ENCODE peak calls at places on chromosome 13, in four cellular contexts. E is NT2/D1, M is GM12878, S is H1. R is an unnamed sample.

GRCh38 chr13:25371608-25372274 is at the start of gene ATP8A2:
- DNase-seq in S (no peak), E (no peak), M (no peak), R (peak; percentile 28)

GRCh38 chr13:108257238-108257637 is 12.3 kb upstream of the TNFSF13B start:
- DNase-seq in E (no peak), S (no peak), M (no peak), R (no peak)

GRCh38 chr13:48769107-48769704 is 115.5 kb downstream of the CYSLTR2 start:
- DNase-seq in E (peak; percentile 72), S (peak; percentile 36), M (peak; percentile 68), R (peak; percentile 73)

GRCh38 chr13:41700790-41701310 is 243.5 kb downstream of the RGCC start:
- DNase-seq in E (no peak), M (no peak), S (no peak), R (no peak)

GRCh38 chr13:95956589-95957148 is 96.5 kb downstream of the UGGT2 start:
- DNase-seq in E (no peak), M (peak; percentile 21), S (no peak), R (no peak)

GRCh38 chr13:112182831-112183543 is 116.0 kb downstream of the SOX1 start:
- DNase-seq in E (no peak), S (no peak), M (no peak), R (no peak)

GRCh38 chr13:60689571-60689970 is 292.6 kb downstream of the TDRD3 start:
- DNase-seq in S (no peak), M (no peak), E (no peak), R (no peak)

GRCh38 chr13:96984061-96984508 is 10.2 kb downstream of the OXGR1 start:
- DNase-seq in E (no peak), S (no peak), M (peak; percentile 9), R (no peak)

GRCh38 chr13:43285891-43286602 is 262.7 kb downstream of the DNAJC15 start:
- DNase-seq in S (no peak), M (no peak), E (no peak), R (no peak)

GRCh38 chr13:41581884-41582547 is 124.7 kb downstream of the RGCC start:
- DNase-seq in S (no peak), E (no peak), M (no peak), R (no peak)

GRCh38 chr13:72457151-72457550 is 270.3 kb downstream of the MZT1 start:
- DNase-seq in M (no peak), E (no peak), S (no peak), R (no peak)

GRCh38 chr13:113433391-113433916 is 19.8 kb downstream of the ADPRHL1 start:
- DNase-seq in S (no peak), E (no peak), M (no peak), R (no peak)

GRCh38 chr13:40626977-40627376 is 39.5 kb downstream of the FOXO1 start:
- DNase-seq in M (no peak), E (no peak), S (no peak), R (no peak)

GRCh38 chr13:24107955-24108614 is 52.4 kb upstream of the SPATA13 start:
- DNase-seq in M (no peak), E (no peak), S (no peak), R (no peak)

GRCh38 chr13:47112205-47112896 is 215.5 kb upstream of the HTR2A start:
- DNase-seq in S (peak; percentile 56), M (no peak), E (peak; percentile 59), R (no peak)

GRCh38 chr13:48536851-48537250 is 4.0 kb upstream of the RCBTB2 start:
- DNase-seq in E (no peak), M (no peak), S (no peak), R (no peak)

GRCh38 chr13:111521030-111521429 is 200.6 kb downstream of the TEX29 start:
- DNase-seq in E (no peak), M (no peak), S (no peak), R (no peak)

GRCh38 chr13:48318714-48319457 is 15.3 kb downstream of the RB1 start:
- DNase-seq in M (no peak), S (no peak), E (no peak), R (no peak)

GRCh38 chr13:73440296-73440895 is 381.6 kb downstream of the KLF5 start:
- DNase-seq in M (no peak), S (no peak), E (no peak), R (no peak)

GRCh38 chr13:77599351-77599750 is 63.8 kb downstream of the SCEL start:
- DNase-seq in E (no peak), S (no peak), M (no peak), R (no peak)

GRCh38 chr13:40386586-40386985 is 279.9 kb downstream of the FOXO1 start:
- DNase-seq in S (no peak), E (no peak), M (no peak), R (no peak)

GRCh38 chr13:41465215-41465907 is 8.0 kb downstream of the RGCC start:
- DNase-seq in S (no peak), M (peak; percentile 88), E (no peak), R (no peak)

DNA sequence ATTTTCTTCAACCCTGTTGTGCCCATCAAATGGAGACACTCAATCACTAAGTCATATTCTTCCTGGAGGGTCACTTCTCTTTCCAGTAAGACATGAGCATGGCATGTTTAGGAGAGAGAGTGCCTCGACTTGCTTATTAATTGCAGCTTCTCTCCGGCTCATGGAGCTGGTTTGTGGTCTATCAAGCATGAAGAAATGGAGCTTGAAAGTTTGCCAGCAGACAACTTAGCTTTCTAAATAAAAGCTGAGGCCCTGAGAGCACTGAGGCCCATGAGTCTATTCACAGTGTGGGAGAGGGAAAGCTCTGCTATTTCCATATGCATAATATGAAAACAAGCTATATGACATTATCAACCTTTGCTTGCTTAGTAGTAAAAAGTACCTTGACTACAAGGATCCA is 378.5 kb downstream of the FGF9 start:
- DNase-seq in S (no peak), M (no peak), E (no peak), R (no peak)
- TF ChIP-seq SUZ12 in S (no peak), M (no peak), E (no peak), R (no peak)

GRCh38 chr13:31591834-31592233 is 147.5 kb upstream of the RXFP2 start:
- DNase-seq in E (no peak), M (no peak), S (no peak), R (no peak)

GRCh38 chr13:31587696-31588266 is 151.5 kb upstream of the RXFP2 start:
- DNase-seq in E (no peak), S (no peak), M (no peak), R (no peak)

GRCh38 chr13:31594056-31594455 is 145.3 kb upstream of the RXFP2 start:
- DNase-seq in M (no peak), S (no peak), E (no peak), R (no peak)

GRCh38 chr13:31588331-31588730 is 151.0 kb upstream of the RXFP2 start:
- DNase-seq in M (no peak), S (no peak), E (no peak), R (no peak)

DNA sequence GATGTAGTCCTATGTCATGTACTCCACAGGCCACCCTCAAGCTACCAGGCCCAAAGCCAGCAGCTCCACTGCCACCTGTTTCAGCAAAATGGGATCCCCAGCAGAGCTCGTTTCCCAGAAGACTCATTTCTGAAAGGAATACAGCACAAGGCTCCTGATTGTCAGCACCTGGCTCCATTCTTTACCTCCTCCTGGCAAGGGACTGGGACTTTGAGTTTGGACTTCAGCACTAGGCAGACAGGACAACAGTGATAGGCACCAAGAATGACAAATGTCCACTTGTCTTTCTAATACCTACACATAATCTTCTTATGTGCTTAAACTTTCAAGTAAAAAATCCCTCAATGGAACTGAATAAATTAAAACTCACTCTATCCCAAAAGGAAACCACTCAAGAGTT is 150.4 kb upstream of the RXFP2 start:
- DNase-seq in M (no peak), S (no peak), E (no peak), R (no peak)
- TF ChIP-seq SUZ12 in M (no peak), S (no peak), E (no peak), R (no peak)

GRCh38 chr13:110445722-110446569 is 115.6 kb downstream of the RAB20 start:
- DNase-seq in M (no peak), S (no peak), E (no peak), R (no peak)

GRCh38 chr13:110444226-110444653 is 117.3 kb downstream of the RAB20 start:
- DNase-seq in E (no peak), M (no peak), S (no peak), R (no peak)

GRCh38 chr13:110443633-110444225 is 117.8 kb downstream of the RAB20 start:
- DNase-seq in E (no peak), S (no peak), M (no peak), R (no peak)

GRCh38 chr13:110446570-110446880 is 115.0 kb downstream of the RAB20 start:
- DNase-seq in M (no peak), S (no peak), E (no peak), R (no peak)

DNA sequence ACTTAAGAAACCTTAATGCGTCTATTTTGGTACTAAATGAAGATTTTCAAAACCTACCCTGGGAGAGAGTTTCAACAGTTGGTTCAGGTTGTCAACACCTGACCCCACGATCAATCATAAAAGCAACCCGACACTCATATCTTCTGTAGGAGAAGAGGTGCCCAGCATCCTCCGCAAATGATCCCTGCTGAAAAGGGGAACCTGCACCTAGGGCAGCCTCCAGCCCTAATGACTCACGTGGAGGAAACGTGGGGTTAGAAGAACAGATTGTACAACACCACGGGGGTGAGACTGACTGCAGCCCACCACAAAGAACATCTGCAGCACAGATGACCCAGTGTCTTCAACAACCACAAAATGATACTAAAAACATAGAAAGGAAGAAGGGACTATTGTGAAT is 116.3 kb downstream of the RAB20 start:
- DNase-seq in M (no peak), S (no peak), E (no peak), R (no peak)
- TF ChIP-seq SUZ12 in M (no peak), S (no peak), E (no peak), R (no peak)

GRCh38 chr13:37168922-37169321 is 63.5 kb upstream of the CSNK1A1L start:
- DNase-seq in S (no peak), E (no peak), M (no peak), R (no peak)
- TF ChIP-seq SUZ12 in S (no peak), E (no peak), M (no peak), R (no peak)

DNA sequence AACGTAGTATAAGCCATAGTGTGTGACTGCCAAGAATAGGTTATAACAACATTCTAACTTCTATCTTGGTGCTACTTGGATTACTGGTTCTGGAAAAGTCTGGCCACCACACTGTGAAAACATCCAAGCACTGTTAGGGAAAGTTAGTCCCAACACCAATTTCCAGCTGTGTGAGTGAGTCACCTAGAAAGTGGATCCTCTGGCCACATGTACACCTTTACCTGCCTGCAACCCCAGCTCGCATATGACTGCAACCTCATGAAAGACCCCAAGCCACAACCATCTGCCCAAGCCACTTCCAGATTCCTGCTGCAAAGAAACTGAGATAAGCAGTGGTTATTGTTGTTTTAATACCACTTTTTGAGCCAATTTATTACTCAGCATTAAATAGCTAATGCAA is 404.5 kb downstream of the KCTD12 start:
- DNase-seq in S (no peak), E (no peak), M (no peak), R (no peak)
- TF ChIP-seq SUZ12 in S (no peak), E (no peak), M (no peak), R (no peak)

DNA sequence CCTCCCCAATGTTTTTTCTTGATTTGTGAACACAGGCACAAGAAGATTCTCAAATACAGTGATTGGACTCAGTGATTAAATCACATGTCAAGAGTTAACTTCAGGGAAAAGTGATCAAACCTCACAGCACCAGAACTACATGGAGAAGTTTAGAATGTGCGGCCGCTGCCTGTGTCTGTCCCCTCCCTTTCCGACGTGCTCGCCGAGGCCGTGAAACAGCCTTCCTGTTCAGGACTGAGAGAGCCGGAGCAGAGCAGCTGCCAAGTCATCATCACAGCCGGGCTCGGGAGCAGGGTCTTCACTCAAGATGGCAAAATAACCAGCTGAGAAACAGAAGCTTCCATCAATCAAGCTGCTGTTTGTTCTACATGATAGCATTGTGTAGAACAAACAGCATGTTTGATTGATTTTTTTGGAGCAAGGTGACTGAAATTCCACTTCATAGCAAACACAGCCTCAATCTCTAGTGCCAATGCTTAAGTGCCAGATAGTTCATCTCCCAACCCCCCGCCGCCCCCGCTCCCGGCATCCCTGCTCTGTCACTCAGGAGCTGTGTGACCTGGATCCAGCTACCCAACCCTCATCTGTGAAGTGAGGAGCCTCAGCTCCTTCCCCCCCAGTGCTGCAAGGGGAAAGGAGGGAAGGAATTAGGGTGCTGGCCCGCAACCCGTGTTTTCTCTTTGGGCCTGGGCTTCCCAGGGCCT is 70.6 kb downstream of the HSPH1 start:
- DNase-seq in M (no peak), E (no peak), S (no peak), R (no peak)
- TF ChIP-seq SUZ12 in M (no peak), E (no peak), S (no peak), R (no peak)

R was measured in HEK293T.